ENCODE peak calls at places on chromosomes 2 and 18, in six cellular contexts. N is PC-3; U is bronchial epithelial cell; L is stimulated activated CD4-positive, alpha-beta T cell treated with anti-CD3 and anti-CD28 coated beads, Interleukin-15, amount 100 ng/mL, for 1 hour; Y is ACHN; B is A172. T is an unnamed sample.
A peak's percentile ranks its signal among the peaks of the same experiment; 100 is the strongest.

GRCh38 chr2:181419124-181419855 is 37.9 kb upstream of the ITGA4 start:
- DNase-seq in N (no peak), B (no peak), U (no peak), L (no peak), Y (no peak), T (no peak)

GRCh38 chr2:51866361-51866760 is 834.4 kb upstream of the NRXN1 start:
- DNase-seq in N (peak; percentile 16), U (peak; percentile 39), Y (no peak), L (no peak), B (no peak), T (no peak)

GRCh38 chr2:237207641-237208040 is 122.0 kb downstream of the COPS8 start:
- DNase-seq in N (peak; percentile 38), L (no peak), Y (no peak), B (no peak), U (no peak), T (peak; percentile 72)

GRCh38 chr2:64447317-64448060 is 6.5 kb upstream of the LGALSL start:
- DNase-seq in N (peak; percentile 23), L (no peak), B (peak; percentile 16), Y (no peak), U (no peak), T (no peak)

GRCh38 chr18:7760967-7761946 is 194.1 kb downstream of the PTPRM start:
- DNase-seq in N (no peak), L (no peak), Y (no peak), B (no peak), U (peak; percentile 39), T (no peak)

GRCh38 chr2:71992036-71992435 is 155.6 kb downstream of the CYP26B1 start:
- DNase-seq in L (no peak), N (no peak), B (no peak), Y (no peak), U (no peak), T (no peak)

GRCh38 chr2:215553946-215554345 is 118.1 kb upstream of the FN1 start:
- DNase-seq in N (no peak), B (peak; percentile 10), Y (no peak), L (no peak), U (peak; percentile 19), T (no peak)

GRCh38 chr2:212968284-212969081 is 182.9 kb downstream of the IKZF2 start:
- DNase-seq in U (peak; percentile 87), B (no peak), L (no peak), Y (no peak), N (peak; percentile 17), T (no peak)

GRCh38 chr2:19746611-19747309 is 155.0 kb downstream of the TTC32 start:
- DNase-seq in L (no peak), N (peak; percentile 35), Y (peak; percentile 40), U (no peak), B (peak; percentile 20), T (no peak)

GRCh38 chr2:204505946-204506345 is 39.3 kb upstream of the PARD3B start:
- DNase-seq in Y (peak; percentile 78), U (no peak), B (peak; percentile 83), L (no peak), N (peak; percentile 17), T (no peak)

GRCh38 chr2:178386951-178387602 is 63.9 kb downstream of the PRKRA start:
- DNase-seq in B (no peak), Y (no peak), L (no peak), U (peak; percentile 40), N (peak; percentile 34), T (no peak)

GRCh38 chr2:236250909-236251579 is 13.2 kb downstream of the ASB18 start:
- DNase-seq in N (no peak), Y (no peak), U (no peak), L (no peak), B (no peak), T (peak; percentile 41)

GRCh38 chr2:176455865-176456291 is 186.6 kb downstream of the MTX2 start:
- DNase-seq in B (no peak), Y (no peak), U (no peak), L (no peak), N (no peak), T (peak; percentile 66)

GRCh38 chr2:201260302-201260800 is at the start of gene CASP8:
- DNase-seq in B (peak; percentile 72), U (peak; percentile 67), L (peak; percentile 41), Y (peak; percentile 72), N (peak; percentile 35), T (no peak)

GRCh38 chr2:215771241-215771640 is 242.1 kb downstream of the MREG start:
- DNase-seq in U (no peak), Y (no peak), N (no peak), B (no peak), L (no peak), T (no peak)

GRCh38 chr2:94923196-94923595 is 52.0 kb downstream of the TEKT4 start:
- DNase-seq in U (peak; percentile 0), N (peak; percentile 77), B (peak; percentile 26), L (no peak), Y (no peak), T (no peak)

GRCh38 chr2:204796581-204796980 is 251.3 kb downstream of the PARD3B start:
- DNase-seq in N (no peak), L (no peak), Y (no peak), B (no peak), U (no peak), T (no peak)

GRCh38 chr2:43648979-43649701 is 12.1 kb downstream of the PLEKHH2 start:
- DNase-seq in L (no peak), B (peak; percentile 4), Y (no peak), U (no peak), N (no peak), T (no peak)

GRCh38 chr2:196431957-196432356 is 207.6 kb upstream of the CCDC150 start:
- DNase-seq in L (no peak), U (peak; percentile 19), N (peak; percentile 56), Y (peak; percentile 46), B (no peak), T (no peak)

GRCh38 chr2:204972606-204973336 is 427.5 kb downstream of the PARD3B start:
- DNase-seq in L (no peak), Y (no peak), U (no peak), N (no peak), B (no peak), T (no peak)

GRCh38 chr2:120546077-120546864 is 189.4 kb upstream of the GLI2 start:
- DNase-seq in N (no peak), U (peak; percentile 88), B (no peak), Y (no peak), L (no peak), T (peak; percentile 84)

GRCh38 chr2:37340637-37341036 is 3.8 kb upstream of the QPCT start:
- DNase-seq in L (no peak), N (no peak), U (no peak), B (no peak), Y (no peak), T (no peak)

GRCh38 chr18:42052137-42052708 is 97.2 kb downstream of the PIK3C3 start:
- DNase-seq in N (peak; percentile 4), B (no peak), L (no peak), Y (peak; percentile 39), U (no peak), T (no peak)

GRCh38 chr2:152062130-152063091 is 36.4 kb downstream of the CACNB4 start:
- DNase-seq in B (peak; percentile 60), L (no peak), U (peak; percentile 46), N (no peak), Y (no peak), T (peak; percentile 32)

GRCh38 chr2:72793798-72794447 is 31.9 kb downstream of the EXOC6B start:
- DNase-seq in N (no peak), Y (peak; percentile 22), L (no peak), B (peak; percentile 65), U (no peak), T (no peak)

T was measured in gastrocnemius medialis.